ENCODE peak calls at places on chromosome 18, in six cellular contexts. T, E, U, S, W and V are unnamed samples.
A peak's percentile ranks its signal among the peaks of the same experiment; 100 is the strongest.

GRCh38 chr18:50009772-50010171 is 185.2 kb downstream of the MYO5B start:
- DNase-seq in T (peak; percentile 74), E (peak; percentile 57), U (peak; percentile 68), S (peak; percentile 68), W (peak; percentile 47), V (peak; percentile 46)

GRCh38 chr18:42028232-42028832 is 73.3 kb downstream of the PIK3C3 start:
- DNase-seq in T (peak; percentile 55), E (peak; percentile 37), U (peak; percentile 29), S (no peak), W (peak; percentile 29), V (peak; percentile 62)

GRCh38 chr18:22180722-22181121 is 11.3 kb downstream of the GATA6 start:
- DNase-seq in T (no peak), E (no peak), U (no peak), S (no peak), W (no peak), V (no peak)

GRCh38 chr18:54390838-54391237 is 33.1 kb downstream of the C18orf54 start:
- DNase-seq in T (no peak), E (no peak), U (no peak), S (no peak), W (no peak), V (no peak)

GRCh38 chr18:63511285-63511684 is 30.9 kb upstream of the SERPINB12 start:
- DNase-seq in T (peak; percentile 94), E (peak; percentile 23), U (peak; percentile 76), S (peak; percentile 40), W (peak; percentile 87), V (no peak)

GRCh38 chr18:80088823-80089222 is 20.2 kb upstream of the ADNP2 start:
- DNase-seq in T (no peak), E (no peak), U (no peak), S (no peak), W (no peak), V (no peak)

GRCh38 chr18:13483316-13484270 is 242.8 kb downstream of the FAM210A start:
- DNase-seq in T (no peak), E (no peak), U (no peak), S (no peak), W (no peak), V (no peak)

GRCh38 chr18:74457743-74458465 is 796 bp upstream of the DIPK1C start:
- DNase-seq in T (peak; percentile 11), E (no peak), U (peak; percentile 29), S (no peak), W (no peak), V (no peak)

GRCh38 chr18:79533146-79533545 is 137.4 kb downstream of the NFATC1 start:
- DNase-seq in T (no peak), E (no peak), U (no peak), S (no peak), W (no peak), V (no peak)

GRCh38 chr18:47815486-47816270 is 114.8 kb downstream of the SMAD2 start:
- DNase-seq in T (no peak), E (no peak), U (no peak), S (no peak), W (no peak), V (no peak)

GRCh38 chr18:75324686-75325257 is 102.7 kb downstream of the SMIM21 start:
- DNase-seq in T (no peak), E (no peak), U (no peak), S (no peak), W (no peak), V (no peak)

GRCh38 chr18:75923169-75923568 is 495.7 kb upstream of the SMIM21 start:
- DNase-seq in T (no peak), E (no peak), U (no peak), S (no peak), W (peak; percentile 31), V (peak; percentile 66)

GRCh38 chr18:4510709-4511108 is 55.6 kb upstream of the DLGAP1 start:
- DNase-seq in T (no peak), E (peak; percentile 10), U (no peak), S (no peak), W (no peak), V (no peak)

GRCh38 chr18:378039-378438 is 110.2 kb upstream of the THOC1 start:
- DNase-seq in T (no peak), E (no peak), U (no peak), S (no peak), W (no peak), V (no peak)

GRCh38 chr18:27500531-27500930 is 315.4 kb upstream of the CHST9 start:
- DNase-seq in T (no peak), E (no peak), U (peak; percentile 18), S (no peak), W (no peak), V (no peak)

GRCh38 chr18:47215554-47216138 is 35.8 kb downstream of the SKOR2 start:
- DNase-seq in T (peak; percentile 84), E (peak; percentile 54), U (peak; percentile 76), S (peak; percentile 56), W (peak; percentile 37), V (peak; percentile 72)

GRCh38 chr18:46325836-46326235 is 221.7 kb downstream of the HAUS1 start:
- DNase-seq in T (no peak), E (no peak), U (no peak), S (no peak), W (no peak), V (no peak)

GRCh38 chr18:486929-487328 is 13.6 kb downstream of the COLEC12 start:
- DNase-seq in T (no peak), E (no peak), U (no peak), S (no peak), W (peak; percentile 41), V (no peak)

GRCh38 chr18:51150430-51150746 is 47.1 kb downstream of the MEX3C start:
- DNase-seq in T (no peak), E (no peak), U (no peak), S (no peak), W (no peak), V (no peak)

GRCh38 chr18:51153659-51154371 is 43.7 kb downstream of the MEX3C start:
- DNase-seq in T (no peak), E (peak; percentile 35), U (no peak), S (peak; percentile 96), W (no peak), V (no peak)

GRCh38 chr18:51151185-51151567 is 46.3 kb downstream of the MEX3C start:
- DNase-seq in T (no peak), E (no peak), U (no peak), S (no peak), W (no peak), V (no peak)

GRCh38 chr18:51149605-51150429 is 47.7 kb downstream of the MEX3C start:
- DNase-seq in T (no peak), E (no peak), U (no peak), S (no peak), W (peak; percentile 2), V (peak; percentile 83)

DNA sequence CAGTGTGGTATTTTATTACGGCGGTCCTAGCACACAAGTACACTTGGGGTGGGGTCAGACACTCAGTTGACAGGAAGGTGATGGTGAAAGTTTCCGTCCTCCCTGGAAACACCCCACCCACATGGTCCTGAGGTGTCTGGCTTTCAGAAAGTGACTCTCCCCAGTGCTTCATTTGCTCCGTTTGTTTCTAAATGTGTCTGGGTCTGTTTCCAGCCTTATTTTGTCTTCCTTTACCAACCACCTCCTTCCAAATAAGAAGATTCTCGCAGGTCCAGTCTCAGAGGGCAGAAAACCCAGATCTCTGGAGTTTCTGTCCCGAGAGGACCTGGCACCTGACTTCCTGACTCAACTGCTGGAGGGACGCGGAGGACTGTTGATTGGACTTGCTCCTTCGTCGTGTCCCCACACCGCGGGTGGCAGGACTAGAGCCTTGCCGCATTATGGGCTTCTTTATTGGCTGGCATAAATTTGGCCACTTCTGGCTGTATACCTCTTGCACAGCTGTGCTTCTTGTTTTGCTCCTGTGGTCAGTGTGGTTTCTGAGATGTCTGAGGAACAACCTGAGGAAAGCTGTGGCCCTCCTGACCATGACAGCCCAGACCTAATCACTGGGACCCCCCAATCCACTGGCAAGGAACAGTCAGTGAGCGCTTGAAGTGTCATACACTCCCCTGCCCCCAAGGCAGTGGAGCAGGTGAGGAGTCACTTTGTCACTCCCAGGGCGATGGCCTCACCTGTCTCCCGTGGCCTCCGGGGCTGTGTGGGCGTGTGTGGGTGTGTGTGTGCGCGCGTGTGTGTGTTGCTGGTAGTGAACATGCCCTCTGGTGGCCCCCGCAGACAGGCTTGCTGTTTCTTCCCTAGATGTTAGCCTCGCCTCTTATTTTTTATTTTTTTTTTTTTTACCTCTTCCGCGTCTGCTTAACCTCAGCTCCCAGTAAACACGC is 45.6 kb downstream of the MEX3C start:
- DNase-seq in T (peak; percentile 24), E (no peak), U (no peak), S (peak; percentile 76), W (no peak), V (no peak)
- TF ChIP-seq EZH2phosphoT487 in T (no peak), E (no peak), U (no peak), S (no peak), W (no peak), V (no peak)

DNA sequence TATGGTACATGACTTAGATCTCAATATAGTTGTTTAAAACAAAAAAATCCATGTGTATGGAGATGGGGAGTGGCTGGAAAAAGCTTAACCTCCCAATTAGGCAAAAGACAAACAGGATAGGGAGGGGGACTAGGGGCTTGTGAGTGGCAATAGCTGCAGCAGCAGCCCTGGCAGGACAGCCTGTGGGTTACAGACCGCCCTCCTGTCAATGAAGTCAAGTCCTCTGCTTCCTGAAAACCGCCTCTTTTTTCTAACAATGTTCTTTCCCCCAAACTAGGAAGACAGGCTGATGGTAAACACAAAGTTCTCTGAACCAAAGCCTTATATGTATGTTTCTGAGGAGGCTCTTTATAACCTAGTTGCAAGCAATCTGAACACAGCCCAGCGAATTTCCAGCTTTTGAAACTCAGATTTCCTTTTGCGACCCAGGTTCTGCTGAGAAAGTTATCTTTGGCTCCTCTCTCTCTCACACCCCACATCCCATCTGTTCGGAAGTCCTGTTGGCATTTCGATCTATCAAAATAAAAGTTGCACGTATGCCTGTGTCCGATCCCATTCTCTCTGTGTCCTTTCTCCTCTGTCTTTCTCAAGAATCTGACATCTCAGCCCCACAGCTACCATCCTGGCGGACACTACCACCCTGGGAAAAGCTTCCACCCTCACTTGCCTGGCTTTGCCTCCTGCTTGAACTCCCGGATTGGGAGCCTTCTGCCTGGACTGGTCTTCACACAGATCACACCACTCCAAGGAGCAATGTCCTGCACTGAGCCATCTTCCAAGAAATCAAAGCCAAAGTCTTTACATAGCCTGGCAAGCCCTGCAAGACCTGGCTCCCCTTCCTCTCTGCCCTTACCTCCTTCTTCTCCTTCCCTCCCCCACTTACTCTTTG is 10.1 kb downstream of the ATP8B1 start:
- DNase-seq in T (no peak), E (no peak), U (no peak), S (no peak), W (no peak), V (peak; percentile 27)
- H3F3A ChIP-seq in T (no peaks in the 10 kb centered on the region), E (peaks cover 45% of the 10 kb centered on the region), U (no peaks in the 10 kb centered on the region), S (no peaks in the 10 kb centered on the region), W (peaks cover 3% of the 10 kb centered on the region), V (peaks cover 23% of the 10 kb centered on the region)

DNA sequence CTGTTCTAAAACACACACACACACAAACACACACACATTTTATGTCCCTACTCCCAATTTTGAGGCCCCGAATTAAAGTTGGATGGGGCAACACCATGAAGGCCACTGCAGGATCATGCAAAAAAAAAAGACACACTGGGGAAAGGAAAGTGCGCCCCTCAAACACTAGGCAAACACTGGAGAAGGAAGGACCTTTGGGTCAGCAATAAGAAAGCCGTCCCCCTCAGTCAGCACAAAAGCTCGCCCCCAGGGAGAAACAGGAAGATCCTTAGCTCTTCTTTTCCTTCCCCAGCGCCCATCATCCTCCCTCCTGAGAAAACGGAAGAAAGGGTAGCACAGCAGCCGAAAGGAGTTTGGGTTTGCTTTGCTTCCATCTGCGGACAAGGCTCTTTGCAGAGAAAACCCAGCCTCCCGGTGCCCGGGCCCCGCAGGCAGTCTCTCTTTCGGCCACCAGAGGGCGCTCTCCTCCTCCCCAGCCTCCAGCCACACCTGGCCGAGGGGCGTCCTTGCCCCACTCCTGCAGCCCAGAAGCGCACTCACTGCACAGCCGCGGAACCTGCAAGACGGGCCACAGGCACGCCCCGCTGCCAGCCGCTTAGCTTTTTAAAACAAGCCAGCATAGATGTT is 248.5 kb downstream of the CDH20 start:
- DNase-seq in T (peak; percentile 88), E (peak; percentile 88), U (peak; percentile 88), S (peak; percentile 52), W (peak; percentile 61), V (peak; percentile 67)
- TF ChIP-seq EZH2phosphoT487 in T (no peak), E (no peak), U (no peak), S (no peak), W (no peak), V (no peak)

GRCh38 chr18:77066101-77066500 is 66.5 kb downstream of the MBP start:
- DNase-seq in T (no peak), E (no peak), U (no peak), S (no peak), W (no peak), V (no peak)
- H3F3A ChIP-seq in T (no peaks in the 10 kb centered on the region), E (peaks cover 24% of the 10 kb centered on the region), U (peaks cover 13% of the 10 kb centered on the region), S (peaks cover 22% of the 10 kb centered on the region), W (peaks cover 10% of the 10 kb centered on the region), V (peaks cover 58% of the 10 kb centered on the region)